ENCODE peak calls at places on chromosomes 12 and 14, in six cellular contexts. F is HS-5, N is AG08396, H is activated T-cell treated with anti-CD3 and anti-CD28 coated beads for 1 hour, Q is COLO829, Z is ureter. G is an unnamed sample.

GRCh38 chr14:78340250-78340649 is 170.1 kb downstream of the NRXN3 start:
- DNase-seq in H (no peak), Q (no peak), N (no peak), Z (no peak), F (no peak), G (no peak)

GRCh38 chr12:56645201-56645716 is 525 bp downstream of the ATP5F1B start:
- DNase-seq in H (no peak), Z (no peak), F (no peak), N (peak), Q (no peak), G (peak)

GRCh38 chr14:30179381-30180130 is 251.9 kb upstream of the PRKD1 start:
- DNase-seq in N (no peak), Q (no peak), F (no peak), Z (no peak), H (no peak), G (no peak)

GRCh38 chr12:110330544-110330943 is 49.5 kb downstream of the ATP2A2 start:
- DNase-seq in N (no peak), Q (no peak), Z (no peak), F (no peak), H (no peak), G (no peak)

GRCh38 chr12:70197362-70197744 is 45.9 kb upstream of the CNOT2 start:
- DNase-seq in Q (no peak), Z (no peak), H (no peak), N (no peak), F (no peak), G (no peak)

GRCh38 chr14:93019367-93019843 is 96.3 kb downstream of the ITPK1 start:
- DNase-seq in N (no peak), Q (no peak), F (no peak), Z (peak), H (no peak), G (no peak)

GRCh38 chr12:132954471-132955048 is 1.5 kb downstream of the ZNF605 start:
- DNase-seq in N (no peak), F (no peak), H (no peak), Q (no peak), Z (no peak), G (no peak)

GRCh38 chr14:20601522-20601921 is 10.3 kb upstream of the RNASE12 start:
- DNase-seq in H (no peak), F (no peak), N (no peak), Z (no peak), Q (no peak), G (no peak)

GRCh38 chr12:89960607-89961394 is 252.2 kb upstream of the ATP2B1 start:
- DNase-seq in N (no peak), F (no peak), Z (no peak), Q (no peak), H (no peak), G (no peak)

GRCh38 chr12:65878540-65878939 is 54.3 kb downstream of the HMGA2 start:
- DNase-seq in F (no peak), H (no peak), Z (no peak), Q (no peak), N (no peak), G (no peak)

GRCh38 chr14:89654998-89655397 is 238.0 kb upstream of the FOXN3 start:
- DNase-seq in Q (no peak), Z (no peak), H (no peak), F (no peak), N (no peak), G (no peak)

GRCh38 chr14:99884834-99885648 is 91.8 kb downstream of the EML1 start:
- DNase-seq in Q (peak), F (peak), H (no peak), N (peak), Z (no peak), G (peak)

GRCh38 chr14:69093551-69094421 is 59.1 kb downstream of the DCAF5 start:
- DNase-seq in Z (no peak), N (peak), F (no peak), Q (peak), H (no peak), G (no peak)

GRCh38 chr12:106118-106561 is 39.6 kb downstream of the IQSEC3 start:
- DNase-seq in H (no peak), Q (no peak), N (no peak), Z (no peak), F (no peak), G (peak)

GRCh38 chr12:95884998-95885397 is 26.2 kb downstream of the SNRPF start:
- DNase-seq in F (no peak), H (no peak), N (no peak), Z (no peak), Q (peak), G (no peak)

GRCh38 chr14:95291859-95292542 is 27.7 kb downstream of the CLMN start:
- DNase-seq in H (no peak), F (no peak), N (no peak), Z (no peak), Q (no peak), G (no peak)

GRCh38 chr14:100715332-100715731 is 11.4 kb upstream of the DLK1 start:
- DNase-seq in Z (no peak), N (no peak), F (no peak), H (no peak), Q (no peak), G (no peak)

GRCh38 chr12:52702338-52702737 is 986 bp downstream of the KRT77 start:
- DNase-seq in Z (no peak), Q (no peak), H (no peak), N (no peak), F (no peak), G (no peak)

GRCh38 chr14:50756300-50756699 is 74.7 kb downstream of the NIN start:
- DNase-seq in H (no peak), Q (no peak), F (no peak), N (no peak), Z (no peak), G (no peak)

GRCh38 chr12:18683603-18684002 is 54.2 kb downstream of the PLCZ1 start:
- DNase-seq in Z (no peak), Q (no peak), H (no peak), F (no peak), N (no peak), G (no peak)

GRCh38 chr12:105672576-105672975 is 342.1 kb downstream of the C12orf75 start:
- DNase-seq in Z (peak), H (no peak), N (no peak), F (no peak), Q (no peak), G (no peak)

GRCh38 chr12:10498042-10498441 is 7.6 kb upstream of the EIF2S3B start:
- DNase-seq in H (no peak), Z (no peak), N (no peak), F (no peak), Q (no peak), G (no peak)

GRCh38 chr12:96237035-96237434 is 42.9 kb downstream of the ELK3 start:
- DNase-seq in Z (no peak), N (no peak), H (no peak), F (no peak), Q (no peak), G (no peak)

GRCh38 chr12:104340917-104341611 is 37.5 kb downstream of the EID3 start:
- DNase-seq in N (no peak), Z (no peak), Q (no peak), F (no peak), H (no peak), G (no peak)

GRCh38 chr14:47442206-47442605 is 233.2 kb downstream of the MDGA2 start:
- DNase-seq in Z (no peak), N (no peak), H (no peak), Q (peak), F (peak), G (no peak)

GRCh38 chr12:64001439-64001838 is 156.9 kb downstream of the SRGAP1 start:
- DNase-seq in F (no peak), N (no peak), Q (no peak), Z (no peak), H (no peak), G (no peak)